ENCODE peak calls at places on chromosome 21, in seven cellular contexts. S is nephron progenitor cell, H is BJ, Q is NT2/D1, V is tibial nerve, B is kidney tubule cell, K is anterior cingulate cortex. W is an unnamed sample.

GRCh38 chr21:18869105-18869504 is 465.5 kb upstream of the TMPRSS15 start:
- DNase-seq in H (no peak), S (no peak), Q (no peak), K (no peak), V (no peak), B (no peak), W (no peak)

GRCh38 chr21:28975401-28975800 is 17.3 kb downstream of the LTN1 start:
- DNase-seq in H (peak; percentile 88), K (no peak), B (no peak), V (no peak), Q (no peak), S (no peak), W (no peak)

GRCh38 chr21:44485796-44486195 is 30.5 kb downstream of the LRRC3 start:
- DNase-seq in V (no peak), B (no peak), Q (no peak), K (no peak), H (no peak), S (no peak), W (no peak)

GRCh38 chr21:46129846-46130651 is 25.3 kb downstream of the FTCD start:
- DNase-seq in S (no peak), V (no peak), B (no peak), K (no peak), Q (no peak), H (no peak), W (no peak)

GRCh38 chr21:42049578-42050430 is 21.3 kb upstream of the UMODL1 start:
- DNase-seq in K (no peak), S (no peak), V (no peak), Q (no peak), H (no peak), B (no peak), W (no peak)

GRCh38 chr21:17527711-17528110 is 14.9 kb downstream of the CXADR start:
- DNase-seq in Q (no peak), V (no peak), S (no peak), B (no peak), K (no peak), H (no peak), W (no peak)

GRCh38 chr21:37202221-37202805 is 64.8 kb downstream of the VPS26C start:
- DNase-seq in S (no peak), B (no peak), K (no peak), V (no peak), Q (no peak), H (no peak), W (no peak)

GRCh38 chr21:44897326-44898010 is 23.2 kb downstream of the ITGB2 start:
- DNase-seq in H (no peak), V (no peak), S (peak; percentile 51), K (no peak), Q (peak; percentile 61), B (no peak), W (no peak)

W was measured in heart right ventricle.